ENCODE peak calls at places on chromosomes 4 and X, in seven cellular contexts. I is tibial nerve; X is uterus; K is HFF-Myc; N is choroid plexus epithelial cell; E is ascending aorta; A is CD4-positive, alpha-beta memory T cell. P is an unnamed sample.

GRCh38 chrX:48909703-48910102 is 1.7 kb downstream of the SLC35A2 start:
- DNase-seq in I (no peak), X (no peak), K (no peak), N (no peak), E (no peak), A (no peak), P (no peak)

GRCh38 chrX:130144509-130144908 is 21.1 kb downstream of the AIFM1 start:
- DNase-seq in I (no peak), X (no peak), K (no peak), N (peak), E (no peak), A (no peak), P (no peak)

GRCh38 chr4:71239365-71239764 is 99.5 kb upstream of the SLC4A4 start:
- DNase-seq in I (no peak), X (no peak), K (no peak), N (peak), E (no peak), A (no peak), P (no peak)

GRCh38 chr4:83890231-83890630 is 354.3 kb downstream of the GPAT3 start:
- DNase-seq in I (no peak), X (no peak), K (no peak), N (peak), E (no peak), A (no peak), P (no peak)

GRCh38 chrX:56800801-56801200 is 71.8 kb downstream of the NBDY start:
- DNase-seq in I (no peak), X (no peak), K (no peak), N (no peak), E (no peak), A (peak), P (no peak)

GRCh38 chrX:31397119-31397518 is 325.3 kb upstream of the FTHL17 start:
- DNase-seq in I (no peak), X (no peak), K (peak), N (no peak), E (no peak), A (no peak), P (no peak)

GRCh38 chr4:159175165-159175988 is 72.5 kb downstream of the RAPGEF2 start:
- DNase-seq in I (no peak), X (peak), K (peak), N (peak), E (peak), A (peak), P (peak)

GRCh38 chr4:161696957-161697356 is 466.8 kb downstream of the FSTL5 start:
- DNase-seq in I (no peak), X (no peak), K (no peak), N (peak), E (no peak), A (no peak), P (no peak)

GRCh38 chr4:15007201-15007600 is 4.9 kb downstream of the CPEB2 start:
- DNase-seq in I (no peak), X (no peak), K (no peak), N (no peak), E (no peak), A (no peak), P (no peak)
- H3K4me3 ChIP-seq in I (no peak), X (no peak), K (no peak), N (peak), E (no peak), A (no peak), P (no peak)

GRCh38 chr4:41428941-41429669 is 108.9 kb upstream of the LIMCH1 start:
- DNase-seq in I (no peak), X (no peak), K (no peak), N (no peak), E (no peak), A (no peak), P (no peak)
- H3K4me3 ChIP-seq in I (no peak), X (no peak), K (no peak), N (no peak), E (peak), A (no peak), P (no peak)

DNA sequence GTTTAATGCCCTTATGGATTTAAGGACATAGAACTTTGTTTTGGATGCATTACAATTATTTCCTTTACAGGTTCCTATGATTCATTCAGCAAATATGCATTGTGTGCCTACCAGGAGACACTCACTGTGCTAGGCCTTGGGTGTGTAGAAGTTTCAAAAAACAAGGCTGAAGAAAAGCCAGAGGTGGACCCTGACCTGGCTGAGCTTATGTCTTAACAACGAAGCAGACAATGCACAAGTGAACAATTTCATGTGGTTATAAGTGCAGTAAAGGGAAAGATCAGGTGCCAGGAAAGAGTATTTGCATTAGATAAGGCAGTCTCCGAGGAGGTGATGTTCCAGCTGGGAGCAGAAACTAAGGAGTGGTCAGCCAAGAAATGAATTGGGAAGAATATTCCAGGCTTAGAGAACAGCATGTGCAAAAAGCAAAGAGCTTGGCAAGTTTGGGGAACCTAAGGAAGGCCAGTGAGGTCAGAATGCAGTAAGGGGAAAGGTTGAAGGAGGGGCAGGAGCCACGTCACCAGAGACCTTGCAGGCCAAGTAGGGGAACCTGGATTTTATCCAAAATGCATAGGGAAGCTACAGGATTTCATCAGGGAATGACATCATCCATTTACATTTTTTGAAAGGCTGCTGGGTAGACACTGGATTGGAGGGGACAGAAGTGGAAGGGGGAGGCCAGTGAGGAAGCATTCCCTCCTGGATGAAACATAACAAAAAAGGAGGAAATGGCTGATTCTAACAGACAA is 193.6 kb downstream of the SOWAHB start:
- DNase-seq in I (no peak), X (no peak), K (no peak), N (peak), E (no peak), A (no peak), P (no peak)
- H3K4me3 ChIP-seq in I (no peak), X (no peak), K (no peak), N (no peak), E (no peak), A (no peak), P (no peak)

DNA sequence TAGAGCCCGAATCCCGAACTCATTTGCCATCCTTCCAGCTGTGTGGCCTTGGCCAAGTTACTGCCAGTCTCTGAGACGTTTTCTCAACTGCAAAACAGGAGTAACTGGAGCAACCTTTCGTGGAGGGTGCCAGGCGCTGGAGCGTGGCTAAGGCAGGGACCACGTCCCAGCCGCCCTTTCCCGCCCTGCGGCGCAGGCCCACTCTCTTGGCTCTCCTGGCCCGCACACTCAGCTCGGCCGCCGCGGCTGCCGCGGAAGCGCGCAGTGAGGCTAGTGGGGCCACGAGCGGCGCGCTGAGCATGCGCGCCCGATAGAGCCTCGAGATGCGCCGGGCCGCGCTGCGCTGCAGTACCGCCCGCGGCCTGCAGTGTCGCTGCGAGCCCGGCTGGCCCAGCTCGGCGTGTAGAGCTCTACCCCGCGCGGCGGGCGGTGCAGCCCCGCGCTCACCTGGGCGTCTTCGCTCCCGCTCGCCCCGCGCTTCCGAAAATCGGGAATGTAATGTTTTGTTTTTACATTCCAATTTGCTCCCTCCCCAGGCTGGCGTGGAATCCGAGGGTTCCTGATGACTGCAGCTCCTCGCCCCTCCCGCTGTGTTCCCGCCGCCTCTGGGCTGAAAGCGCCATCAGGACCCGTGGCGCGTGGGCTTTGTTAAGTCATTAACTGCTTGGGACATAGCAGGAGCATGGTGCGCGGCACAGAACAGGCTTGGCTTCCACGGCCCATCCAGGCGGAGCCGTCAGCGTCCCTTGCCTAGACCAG is 4.0 kb upstream of the ZNF518B start:
- DNase-seq in I (no peak), X (peak), K (peak), N (peak), E (peak), A (peak), P (peak)
- H3K4me3 ChIP-seq in I (no peak), X (peak), K (peak), N (peak), E (peak), A (peak), P (peak)

GRCh38 chr4:100525689-100526088 is 7.9 kb upstream of the EMCN start:
- DNase-seq in I (no peak), X (no peak), K (no peak), N (no peak), E (no peak), A (no peak), P (no peak)
- H3K4me3 ChIP-seq in I (no peak), X (no peak), K (no peak), N (no peak), E (no peak), A (no peak), P (no peak)

GRCh38 chr4:2798399-2799301 is 5.8 kb downstream of the SH3BP2 start:
- DNase-seq in I (peak), X (peak), K (no peak), N (peak), E (peak), A (peak), P (peak)

GRCh38 chr4:2800691-2801596 is 8.1 kb downstream of the SH3BP2 start:
- DNase-seq in I (peak), X (peak), K (no peak), N (peak), E (peak), A (no peak), P (peak)

GRCh38 chr4:2797545-2798305 is 4.8 kb downstream of the SH3BP2 start:
- DNase-seq in I (peak), X (no peak), K (no peak), N (no peak), E (peak), A (peak), P (peak)

GRCh38 chr4:2799971-2800690 is 7.2 kb downstream of the SH3BP2 start:
- DNase-seq in I (no peak), X (no peak), K (no peak), N (peak), E (no peak), A (no peak), P (peak)

DNA sequence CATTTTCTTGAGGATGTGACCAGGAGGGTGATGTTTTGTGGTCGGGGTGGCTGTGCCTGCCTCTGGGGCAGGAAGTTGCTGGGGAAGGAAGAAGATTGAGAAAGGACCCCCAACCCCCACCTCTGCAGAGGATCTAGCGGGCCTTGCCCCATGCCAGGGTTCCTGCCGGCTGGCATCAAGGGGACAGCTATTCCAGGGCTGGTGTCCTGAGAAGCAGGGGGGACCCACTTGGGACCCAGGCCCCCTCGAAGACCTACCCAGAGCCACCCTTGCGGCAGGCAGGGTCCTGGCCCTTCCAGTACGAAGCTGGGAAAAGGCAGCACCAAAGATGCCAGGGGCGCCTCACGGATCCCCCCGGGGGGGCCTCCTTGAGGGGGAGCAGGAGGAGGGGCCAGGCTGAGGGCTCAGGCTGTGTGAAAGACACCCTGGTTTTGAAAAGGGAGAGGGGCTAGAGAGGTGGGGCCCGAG is 6.6 kb downstream of the SH3BP2 start:
- DNase-seq in I (peak), X (peak), K (no peak), N (no peak), E (peak), A (no peak), P (peak)
- H3K4me3 ChIP-seq in I (no peak), X (no peak), K (no peak), N (no peak), E (no peak), A (peak), P (no peak)

P was measured in adrenal gland.